ENCODE peak calls at places on chromosomes 16 and 17, in five cellular contexts. H is CD8-positive, alpha-beta memory T cell; Y is tibial artery; F is prostate gland; V is cardiac fibroblast. B is an unnamed sample.

GRCh38 chr17:44914698-44915271 is 515 bp downstream of the GFAP start:
- DNase-seq in H (no peak), Y (no peak), F (no peak), V (no peak), B (no peak)

GRCh38 chr17:2082003-2082862 is 27.3 kb downstream of the HIC1 start:
- DNase-seq in H (no peak), Y (no peak), F (no peak), V (peak), B (no peak)

GRCh38 chr16:67730326-67730725 is 11.2 kb upstream of the GFOD2 start:
- DNase-seq in H (no peak), Y (no peak), F (no peak), V (no peak), B (no peak)

GRCh38 chr16:55572439-55572838 is 6.0 kb downstream of the CAPNS2 start:
- DNase-seq in H (no peak), Y (no peak), F (no peak), V (peak), B (no peak)

GRCh38 chr17:11943759-11944347 is 53.4 kb downstream of the ZNF18 start:
- DNase-seq in H (no peak), Y (no peak), F (peak), V (no peak), B (no peak)

GRCh38 chr17:65027305-65027704 is 29.2 kb downstream of the GNA13 start:
- DNase-seq in H (peak), Y (no peak), F (no peak), V (peak), B (no peak)

GRCh38 chr17:65531508-65532431 is 29.7 kb downstream of the AXIN2 start:
- DNase-seq in H (no peak), Y (peak), F (peak), V (peak), B (no peak)

GRCh38 chr17:58079300-58080033 is 3.8 kb upstream of the DYNLL2 start:
- DNase-seq in H (no peak), Y (no peak), F (no peak), V (no peak), B (no peak)

GRCh38 chr16:7765079-7765550 is 432.5 kb downstream of the RBFOX1 start:
- DNase-seq in H (no peak), Y (no peak), F (no peak), V (no peak), B (no peak)

GRCh38 chr16:19831678-19832077 is 53.0 kb downstream of the GPRC5B start:
- DNase-seq in H (no peak), Y (no peak), F (no peak), V (peak), B (no peak)

GRCh38 chr17:76556759-76557367 is 17.0 kb downstream of the PRCD start:
- DNase-seq in H (peak), Y (peak), F (no peak), V (peak), B (no peak)

GRCh38 chr16:53515259-53515658 is 12.2 kb upstream of the AKTIP start:
- DNase-seq in H (no peak), Y (no peak), F (no peak), V (peak), B (no peak)

GRCh38 chr16:25988882-25989281 is 297.1 kb downstream of the HS3ST4 start:
- DNase-seq in H (no peak), Y (no peak), F (no peak), V (no peak), B (no peak)

DNA sequence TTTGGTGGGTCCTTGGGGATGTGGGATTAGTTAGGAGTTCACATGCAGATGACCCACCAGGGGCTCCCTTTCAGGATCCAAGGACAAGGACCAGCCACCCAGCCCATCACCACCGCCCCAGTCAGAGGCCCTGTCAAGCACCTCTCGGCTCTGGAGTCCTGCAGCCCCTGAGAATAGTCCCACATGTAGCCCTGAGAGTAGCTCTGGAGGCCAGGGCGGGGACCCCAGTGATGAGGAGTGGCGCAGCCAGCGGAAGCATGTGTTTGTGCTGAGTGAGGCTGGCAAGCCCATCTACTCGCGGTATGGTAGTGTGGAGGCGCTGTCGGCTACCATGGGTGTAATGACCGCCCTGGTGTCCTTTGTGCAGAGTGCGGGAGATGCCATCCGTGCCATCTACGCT is 2.4 kb downstream of the MON1B start:
- DNase-seq in H (no peak), Y (no peak), F (no peak), V (no peak), B (no peak)
- H3K4me3 ChIP-seq in H (no peak), Y (no peak), F (peak), V (no peak), B (no peak)

GRCh38 chr16:3063617-3064389 is 1.6 kb upstream of the IL32 start:
- DNase-seq in H (no peak), Y (no peak), F (no peak), V (no peak), B (no peak)

GRCh38 chr16:3066440-3066748 is 954 bp downstream of the IL32 start:
- DNase-seq in H (no peak), Y (no peak), F (no peak), V (no peak), B (no peak)

GRCh38 chr16:3065069-3065741 is at the start of gene IL32:
- DNase-seq in H (peak), Y (no peak), F (no peak), V (peak), B (peak)

GRCh38 chr16:3067929-3068288 is 2.5 kb downstream of the IL32 start:
- DNase-seq in H (peak), Y (no peak), F (no peak), V (no peak), B (no peak)

DNA sequence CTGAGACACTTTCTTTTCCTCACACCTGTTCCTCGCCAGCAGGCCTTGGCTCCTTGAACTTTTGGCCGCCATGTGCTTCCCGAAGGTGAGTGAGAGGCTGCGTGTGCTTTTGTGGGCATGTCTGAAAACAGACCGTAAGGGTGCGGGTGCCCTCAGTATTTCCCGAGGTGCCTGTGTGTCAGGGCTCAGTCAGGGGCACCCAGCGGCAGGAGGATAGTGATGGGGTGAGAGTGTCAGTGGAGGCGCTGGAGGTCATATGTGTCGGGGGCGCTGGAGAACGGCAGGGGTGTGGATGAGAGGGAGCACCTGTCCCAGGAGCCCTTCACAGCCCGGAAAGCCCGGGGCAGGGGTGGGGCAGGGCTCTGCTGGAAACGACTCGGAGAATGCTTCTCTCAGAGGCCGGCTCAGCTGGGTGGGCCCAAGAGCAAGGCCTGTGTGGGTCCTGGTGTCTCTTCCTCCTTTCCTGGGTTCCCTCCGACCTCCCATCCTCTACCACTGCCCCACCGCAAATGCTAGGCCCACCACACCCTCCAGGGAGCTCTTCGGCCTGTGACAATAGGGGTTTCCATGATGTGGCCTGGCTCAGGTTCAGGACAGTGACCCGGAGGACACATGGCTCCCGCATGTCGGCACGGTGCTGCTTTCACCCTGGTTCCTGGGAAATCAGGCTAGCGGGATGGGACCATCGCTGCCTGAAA is 451 bp downstream of the IL32 start:
- DNase-seq in H (peak), Y (no peak), F (no peak), V (peak), B (no peak)
- H3K4me3 ChIP-seq in H (peak), Y (peak), F (peak), V (peak), B (no peak)

DNA sequence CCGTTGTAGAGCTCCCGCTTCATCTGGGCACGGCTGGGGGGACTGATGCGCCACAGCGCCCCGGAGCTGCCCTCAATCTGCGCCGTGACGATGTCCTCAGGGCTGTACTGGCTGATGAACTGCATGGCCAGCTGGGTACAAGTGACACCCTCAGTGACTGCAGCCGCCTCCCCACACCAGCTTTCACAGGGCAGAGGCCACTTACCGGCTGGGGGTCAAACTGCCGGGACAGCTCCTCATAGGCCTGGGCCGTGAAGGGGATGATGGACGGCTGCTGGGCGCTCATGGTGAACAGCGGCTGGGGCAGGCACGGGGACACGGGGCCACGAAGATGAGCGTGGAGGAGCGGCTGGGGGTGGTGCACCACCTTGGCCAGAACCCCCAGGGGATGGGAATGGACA is 10.3 kb downstream of the CTU2 start:
- DNase-seq in H (no peak), Y (no peak), F (no peak), V (no peak), B (no peak)
- H3K4me3 ChIP-seq in H (no peak), Y (no peak), F (no peak), V (no peak), B (no peak)

DNA sequence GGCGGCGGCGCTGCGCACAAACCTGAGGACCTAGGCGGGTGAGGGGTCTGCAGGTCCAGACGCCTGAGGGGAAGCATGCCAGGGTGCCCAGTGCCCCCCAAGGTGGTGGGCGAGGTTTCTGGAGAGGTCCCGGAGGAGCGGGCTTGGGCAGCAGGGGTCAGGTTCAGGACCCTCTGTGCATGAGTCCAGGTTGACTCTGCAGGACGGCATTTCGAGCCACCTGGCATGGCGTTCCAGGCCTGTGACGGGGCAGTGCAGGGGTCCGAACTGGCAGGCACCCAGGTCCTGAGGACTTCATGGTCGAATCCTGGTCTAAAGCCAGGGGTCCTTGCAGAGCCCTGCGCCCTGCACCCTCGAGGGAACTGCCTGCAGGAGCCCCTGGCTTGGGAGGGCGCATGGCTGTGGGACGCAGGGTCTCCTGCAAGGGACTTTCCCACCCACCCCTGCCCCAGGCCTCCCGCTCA is 3.5 kb downstream of the SLC16A3 start:
- DNase-seq in H (no peak), Y (no peak), F (no peak), V (no peak), B (peak)
- H3K4me3 ChIP-seq in H (no peak), Y (peak), F (no peak), V (peak), B (no peak)

DNA sequence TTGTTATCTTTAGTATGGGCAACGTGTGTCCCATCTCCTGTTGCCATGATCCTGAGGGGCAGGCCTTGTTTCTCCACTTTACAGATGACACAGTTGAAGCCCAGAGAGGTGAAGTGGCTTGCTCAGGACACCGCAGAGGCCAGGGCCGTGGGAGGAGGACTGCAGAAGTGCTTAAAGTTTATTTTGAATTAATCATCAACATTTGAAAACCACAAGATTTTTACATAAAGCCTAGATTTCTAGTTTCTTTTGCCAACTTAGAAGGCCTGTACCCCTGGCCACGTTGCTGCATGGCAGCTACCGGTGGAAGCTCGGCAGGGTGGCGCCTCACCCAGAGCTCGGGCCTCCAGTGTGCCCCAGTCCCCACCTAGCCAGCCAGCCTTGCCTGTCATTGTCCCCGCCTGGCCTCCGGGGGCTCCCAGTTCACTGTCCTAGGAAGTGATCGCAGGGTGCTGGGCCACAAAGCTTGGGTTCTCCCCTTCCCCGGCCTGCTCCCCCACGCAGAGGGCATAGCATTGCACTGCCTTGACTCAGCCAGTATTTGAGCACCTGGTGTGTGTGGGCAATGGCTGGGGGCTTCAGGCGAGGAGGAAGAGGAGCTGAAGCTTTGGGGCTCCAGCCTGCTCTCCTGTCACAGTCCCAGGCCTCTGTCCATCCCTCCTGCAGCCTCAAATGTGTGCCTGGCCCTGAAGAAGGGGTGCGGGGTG is 14.8 kb upstream of the ADCY7 start:
- DNase-seq in H (no peak), Y (peak), F (no peak), V (peak), B (no peak)
- H3K4me3 ChIP-seq in H (no peak), Y (no peak), F (no peak), V (no peak), B (no peak)

GRCh38 chr16:30771726-30772125 is 9.6 kb downstream of the RNF40 start:
- DNase-seq in H (no peak), Y (no peak), F (no peak), V (peak), B (no peak)

GRCh38 chr16:30775131-30775380 is 11.9 kb downstream of the ZNF629 start:
- DNase-seq in H (no peak), Y (no peak), F (no peak), V (no peak), B (no peak)

GRCh38 chr16:30775381-30776099 is 11.5 kb downstream of the ZNF629 start:
- DNase-seq in H (peak), Y (peak), F (peak), V (peak), B (peak)

GRCh38 chr16:30773826-30774225 is 11.7 kb downstream of the RNF40 start:
- DNase-seq in H (no peak), Y (no peak), F (no peak), V (no peak), B (no peak)

DNA sequence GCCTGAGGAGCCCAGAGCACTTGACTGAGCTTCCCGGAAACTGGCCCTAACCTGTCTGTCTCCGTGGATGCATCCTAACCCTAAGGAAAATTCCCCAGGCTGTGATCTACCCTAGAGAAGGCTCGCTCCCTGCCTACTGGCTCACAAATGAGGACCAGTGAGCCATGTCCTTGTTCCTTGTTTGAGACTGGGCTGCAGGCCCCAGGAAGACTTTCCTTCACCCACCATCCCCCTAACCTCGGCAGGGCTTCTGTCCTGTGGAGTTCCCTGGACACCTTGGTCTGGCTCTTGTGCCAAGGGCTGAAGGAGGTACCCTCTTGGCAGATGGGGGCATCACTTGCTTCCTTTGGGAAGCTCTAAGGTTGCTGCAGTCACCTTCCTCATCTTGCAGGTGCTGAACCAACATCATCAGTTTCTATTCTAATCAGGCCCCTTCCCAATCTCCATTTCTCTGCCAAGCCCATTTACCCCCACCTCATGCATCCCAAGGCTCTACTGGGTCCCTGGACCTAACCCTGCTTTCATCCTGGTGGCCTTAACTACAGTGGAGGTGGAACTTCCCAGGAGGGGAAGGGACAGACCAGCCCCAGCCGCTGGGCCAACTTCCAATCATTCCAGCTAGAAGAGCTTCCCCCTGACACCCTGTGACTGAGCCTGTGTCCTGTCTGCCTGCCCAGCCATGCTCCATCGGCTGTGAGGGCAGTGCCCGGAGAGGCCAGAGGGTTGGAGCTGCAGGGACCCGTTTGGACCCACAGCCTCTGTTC is 12.4 kb downstream of the RNF40 start:
- DNase-seq in H (no peak), Y (no peak), F (no peak), V (no peak), B (no peak)
- H3K4me3 ChIP-seq in H (peak), Y (peak), F (peak), V (peak), B (peak)

B was measured in ascending aorta.